ENCODE peak calls at places on chromosomes 5 and 9, in four cellular contexts. One of them, this sample, is unnamed.

GRCh38 chr5:53123702-53124101 is 14.1 kb upstream of the MOCS2 start:
- DNase-seq in endothelial cell of umbilical vein: peak
- DNase-seq in ovary: no peak
- DNase-seq in IMR-90: peak
- DNase-seq in this sample: no peak

GRCh38 chr5:115543931-115544370 is 624 bp downstream of the FEM1C start:
- DNase-seq in IMR-90: peak
- DNase-seq in endothelial cell of umbilical vein: peak
- DNase-seq in ovary: peak
- DNase-seq in this sample: peak

GRCh38 chr5:137800700-137801411 is 46.7 kb upstream of the HNRNPA0 start:
- DNase-seq in endothelial cell of umbilical vein: no peak
- DNase-seq in IMR-90: no peak
- DNase-seq in ovary: no peak
- DNase-seq in this sample: peak

GRCh38 chr5:78576376-78576775 is 72.2 kb downstream of the LHFPL2 start:
- DNase-seq in IMR-90: no peak
- DNase-seq in endothelial cell of umbilical vein: no peak
- DNase-seq in ovary: no peak
- DNase-seq in this sample: no peak

GRCh38 chr5:91477408-91477807 is 94.3 kb upstream of the ARRDC3 start:
- DNase-seq in IMR-90: no peak
- DNase-seq in ovary: no peak
- DNase-seq in endothelial cell of umbilical vein: no peak
- DNase-seq in this sample: no peak

GRCh38 chr5:89988129-89988528 is 421.4 kb downstream of the CETN3 start:
- DNase-seq in endothelial cell of umbilical vein: no peak
- DNase-seq in ovary: no peak
- DNase-seq in IMR-90: no peak
- DNase-seq in this sample: no peak

GRCh38 chr5:120655828-120656435 is 191.8 kb downstream of the PRR16 start:
- DNase-seq in endothelial cell of umbilical vein: peak
- DNase-seq in ovary: no peak
- DNase-seq in IMR-90: peak
- DNase-seq in this sample: no peak

GRCh38 chr5:138192826-138193225 is 13.9 kb downstream of the KIF20A start:
- DNase-seq in endothelial cell of umbilical vein: no peak
- DNase-seq in ovary: no peak
- DNase-seq in IMR-90: no peak
- DNase-seq in this sample: no peak

GRCh38 chr9:107807183-107807582 is 317.6 kb upstream of the KLF4 start:
- DNase-seq in endothelial cell of umbilical vein: no peak
- DNase-seq in IMR-90: peak
- DNase-seq in ovary: no peak
- DNase-seq in this sample: no peak

GRCh38 chr5:151696470-151697061 is 9.9 kb upstream of the SPARC start:
- DNase-seq in IMR-90: peak
- DNase-seq in endothelial cell of umbilical vein: no peak
- DNase-seq in ovary: peak
- DNase-seq in this sample: peak

DNA sequence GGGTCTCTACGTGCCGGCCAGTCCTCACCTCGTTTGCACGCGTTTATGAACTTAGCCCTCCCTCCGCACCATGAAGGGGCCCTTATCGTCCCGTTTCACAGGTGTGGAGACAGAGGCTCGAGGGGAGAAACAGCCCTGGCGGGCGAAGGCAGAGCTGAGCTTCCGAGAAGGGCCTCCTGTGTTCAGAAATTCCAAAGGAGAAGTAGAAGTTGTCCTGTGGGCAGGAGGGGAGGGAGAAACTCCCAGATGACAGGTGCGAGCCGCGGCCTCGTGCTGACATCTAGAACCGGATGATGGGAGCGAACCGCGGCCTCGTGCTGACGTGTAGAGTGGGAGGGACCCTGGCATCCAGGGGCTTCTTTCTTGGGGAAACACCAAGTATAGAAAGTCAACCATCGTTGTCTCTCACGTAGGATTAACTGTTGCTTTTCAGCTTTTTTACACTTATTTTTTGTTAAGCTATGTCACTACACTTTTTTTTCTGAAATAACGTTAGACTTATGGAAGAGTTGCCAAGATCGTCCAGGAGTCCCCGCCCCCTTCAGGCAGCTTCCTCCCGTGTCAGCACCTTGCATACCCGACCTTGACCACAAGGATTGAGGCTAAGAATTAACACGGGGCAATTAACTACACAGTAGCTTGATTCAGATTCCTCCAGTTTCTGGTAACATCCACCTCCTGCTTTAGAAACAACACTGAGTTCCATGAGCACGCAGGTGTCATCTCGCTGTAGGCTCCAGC is 42.8 kb upstream of the NKD2 start:
- DNase-seq in ovary: no peak
- DNase-seq in endothelial cell of umbilical vein: no peak
- DNase-seq in IMR-90: no peak
- DNase-seq in this sample: peak
- TF ChIP-seq POLR2A in ovary: no peak
- TF ChIP-seq POLR2A in endothelial cell of umbilical vein: no peak
- TF ChIP-seq POLR2A in IMR-90: no peak
- TF ChIP-seq POLR2A in this sample: no peak

GRCh38 chr9:2241875-2242741 is 227.0 kb downstream of the SMARCA2 start:
- DNase-seq in endothelial cell of umbilical vein: peak
- DNase-seq in IMR-90: peak
- DNase-seq in ovary: peak
- DNase-seq in this sample: peak
- TF ChIP-seq POLR2A in endothelial cell of umbilical vein: peak
- TF ChIP-seq POLR2A in IMR-90: no peak
- TF ChIP-seq POLR2A in ovary: peak
- TF ChIP-seq POLR2A in this sample: peak

GRCh38 chr9:126319651-126320050 is 7.0 kb upstream of the MVB12B start:
- DNase-seq in endothelial cell of umbilical vein: no peak
- DNase-seq in ovary: no peak
- DNase-seq in IMR-90: no peak
- DNase-seq in this sample: no peak

GRCh38 chr9:126325779-126326178 is 850 bp upstream of the MVB12B start:
- DNase-seq in ovary: no peak
- DNase-seq in endothelial cell of umbilical vein: no peak
- DNase-seq in IMR-90: no peak
- DNase-seq in this sample: no peak

GRCh38 chr9:126318858-126319257 is 7.8 kb upstream of the MVB12B start:
- DNase-seq in ovary: no peak
- DNase-seq in IMR-90: no peak
- DNase-seq in endothelial cell of umbilical vein: no peak
- DNase-seq in this sample: no peak

GRCh38 chr9:126320158-126320922 is 6.3 kb upstream of the MVB12B start:
- DNase-seq in endothelial cell of umbilical vein: no peak
- DNase-seq in IMR-90: no peak
- DNase-seq in ovary: no peak
- DNase-seq in this sample: no peak

GRCh38 chr9:126321742-126322141 is 4.9 kb upstream of the MVB12B start:
- DNase-seq in endothelial cell of umbilical vein: no peak
- DNase-seq in IMR-90: no peak
- DNase-seq in ovary: no peak
- DNase-seq in this sample: no peak
- TF ChIP-seq POLR2A in endothelial cell of umbilical vein: no peak
- TF ChIP-seq POLR2A in IMR-90: no peak
- TF ChIP-seq POLR2A in ovary: no peak
- TF ChIP-seq POLR2A in this sample: no peak

GRCh38 chr5:16128944-16129343 is 50.6 kb downstream of the MARCHF11 start:
- DNase-seq in IMR-90: no peak
- DNase-seq in ovary: no peak
- DNase-seq in endothelial cell of umbilical vein: no peak
- DNase-seq in this sample: no peak
- TF ChIP-seq POLR2A in IMR-90: no peak
- TF ChIP-seq POLR2A in ovary: no peak
- TF ChIP-seq POLR2A in endothelial cell of umbilical vein: no peak
- TF ChIP-seq POLR2A in this sample: no peak

GRCh38 chr9:28443461-28443860 is 870.2 kb upstream of the C9orf72 start:
- DNase-seq in ovary: no peak
- DNase-seq in endothelial cell of umbilical vein: no peak
- DNase-seq in IMR-90: no peak
- DNase-seq in this sample: no peak
- TF ChIP-seq POLR2A in ovary: no peak
- TF ChIP-seq POLR2A in endothelial cell of umbilical vein: no peak
- TF ChIP-seq POLR2A in IMR-90: no peak
- TF ChIP-seq POLR2A in this sample: no peak

GRCh38 chr9:95044731-95045508 is 272.6 kb downstream of the FANCC start:
- DNase-seq in IMR-90: no peak
- DNase-seq in endothelial cell of umbilical vein: no peak
- DNase-seq in ovary: no peak
- DNase-seq in this sample: peak

GRCh38 chr9:95049761-95050160 is 267.7 kb downstream of the FANCC start:
- DNase-seq in ovary: no peak
- DNase-seq in endothelial cell of umbilical vein: no peak
- DNase-seq in IMR-90: no peak
- DNase-seq in this sample: no peak

GRCh38 chr9:95045751-95046150 is 271.8 kb downstream of the FANCC start:
- DNase-seq in ovary: no peak
- DNase-seq in IMR-90: no peak
- DNase-seq in endothelial cell of umbilical vein: no peak
- DNase-seq in this sample: no peak

GRCh38 chr9:95047452-95048224 is 269.9 kb downstream of the FANCC start:
- DNase-seq in IMR-90: no peak
- DNase-seq in endothelial cell of umbilical vein: no peak
- DNase-seq in ovary: no peak
- DNase-seq in this sample: no peak

DNA sequence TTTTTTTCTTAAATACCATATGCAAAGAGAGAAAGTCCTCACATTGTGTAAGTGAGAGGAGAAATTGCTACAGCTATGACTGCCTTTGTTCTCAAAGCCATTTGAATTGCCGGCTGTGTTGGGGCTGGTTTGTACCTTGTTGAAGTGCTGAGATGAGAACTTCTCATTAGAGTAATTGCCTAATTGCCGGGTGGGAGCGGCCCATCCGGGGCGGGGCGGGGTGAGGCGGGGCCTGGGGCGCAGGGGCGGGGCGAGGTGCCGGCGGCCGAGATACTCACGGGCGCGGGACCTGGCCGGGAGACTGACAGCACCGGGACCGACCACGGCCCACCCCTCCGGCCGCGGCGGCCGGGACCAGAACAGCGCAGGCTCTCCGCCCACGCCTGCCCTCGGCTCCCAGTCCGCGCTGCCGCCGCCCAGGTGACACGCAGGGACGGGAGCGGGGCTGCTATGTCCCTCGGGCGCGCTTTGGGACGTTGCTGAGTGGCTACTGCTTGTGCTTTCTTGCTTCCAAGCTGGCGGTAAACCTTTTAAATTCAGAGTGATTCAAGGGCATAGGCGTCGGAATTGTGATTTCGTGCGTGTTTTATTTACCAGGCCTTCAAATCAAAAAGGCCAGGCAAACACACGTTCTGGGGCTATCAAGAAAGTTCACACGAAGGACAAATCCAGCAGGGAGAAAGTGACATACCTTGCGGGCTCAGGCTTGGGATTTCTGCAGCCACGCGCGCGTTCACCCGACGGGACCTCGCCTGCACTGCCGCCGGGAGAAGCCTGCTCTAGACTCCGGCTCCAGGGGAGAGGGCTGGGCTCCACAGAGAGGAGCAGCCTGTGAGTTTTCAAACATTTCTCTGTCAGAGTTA is 269.1 kb downstream of the FANCC start:
- DNase-seq in ovary: peak
- DNase-seq in IMR-90: no peak
- DNase-seq in endothelial cell of umbilical vein: peak
- DNase-seq in this sample: peak
- TF ChIP-seq POLR2A in ovary: peak
- TF ChIP-seq POLR2A in IMR-90: no peak
- TF ChIP-seq POLR2A in endothelial cell of umbilical vein: no peak
- TF ChIP-seq POLR2A in this sample: peak